ENCODE peak calls at places on chromosomes 4 and X, in five cellular contexts. L is mesendoderm; J is SJCRH30; V is CD8-positive, alpha-beta memory T cell; Y is effector memory CD4-positive, alpha-beta T cell. Z is an unnamed sample.
A peak's percentile ranks its signal among the peaks of the same experiment; 100 is the strongest.

GRCh38 chr4:48025005-48025404 is 8.4 kb downstream of the NIPAL1 start:
- DNase-seq in J (peak; percentile 16), L (no peak), Y (no peak), V (no peak), Z (no peak)

GRCh38 chr4:71377561-71377960 is 38.7 kb downstream of the SLC4A4 start:
- DNase-seq in Y (no peak), J (no peak), L (no peak), V (no peak), Z (no peak)

GRCh38 chr4:16764622-16765021 is 133.8 kb downstream of the LDB2 start:
- DNase-seq in L (peak; percentile 70), V (no peak), Y (no peak), J (no peak), Z (peak; percentile 19)

GRCh38 chr4:182904271-182904761 is 12.9 kb downstream of the DCTD start:
- DNase-seq in J (no peak), Y (no peak), V (no peak), L (peak; percentile 96), Z (no peak)

GRCh38 chrX:3651272-3651671 is 62.2 kb downstream of the PRKX start:
- DNase-seq in J (peak; percentile 42), L (peak; percentile 2), Y (no peak), V (no peak), Z (no peak)

GRCh38 chrX:39975094-39975865 is 122.5 kb downstream of the BCOR start:
- DNase-seq in V (no peak), J (no peak), L (peak; percentile 36), Y (no peak), Z (no peak)

GRCh38 chr4:3276961-3277360 is 15.9 kb upstream of the RGS12 start:
- DNase-seq in V (no peak), Y (no peak), J (no peak), L (no peak), Z (no peak)

GRCh38 chr4:3226467-3226866 is 22.5 kb upstream of the MSANTD1 start:
- DNase-seq in L (no peak), J (no peak), V (no peak), Y (no peak), Z (no peak)

GRCh38 chr4:71772592-71772991 is 11.3 kb downstream of the GC start:
- DNase-seq in J (no peak), Y (no peak), L (peak; percentile 29), V (no peak), Z (no peak)

GRCh38 chr4:180563977-180564376 is 1679.2 kb upstream of the TENM3 start:
- DNase-seq in L (no peak), J (no peak), Y (no peak), V (no peak), Z (no peak)

GRCh38 chrX:115535844-115536243 is 25.1 kb upstream of the PLS3 start:
- DNase-seq in V (no peak), Y (no peak), L (no peak), J (no peak), Z (no peak)

GRCh38 chrX:116204947-116205346 is 34.4 kb downstream of the AGTR2 start:
- DNase-seq in V (no peak), Y (no peak), J (peak; percentile 69), L (peak; percentile 31), Z (no peak)

GRCh38 chr4:62771656-62772557 is 1571.8 kb downstream of the ADGRL3 start:
- DNase-seq in V (no peak), J (no peak), L (peak; percentile 0), Y (no peak), Z (peak; percentile 5)

GRCh38 chr4:177229331-177229730 is 80.3 kb upstream of the NEIL3 start:
- DNase-seq in Y (no peak), V (no peak), J (peak; percentile 6), L (no peak), Z (no peak)

GRCh38 chr4:56799824-56800756 is 21.4 kb downstream of the SPINK2 start:
- DNase-seq in V (peak; percentile 67), Y (peak; percentile 59), L (peak; percentile 85), J (peak; percentile 89), Z (peak; percentile 87)

GRCh38 chr4:3679071-3679825 is 86.9 kb upstream of the ADRA2C start:
- DNase-seq in Y (no peak), J (no peak), L (no peak), V (no peak), Z (peak; percentile 4)

GRCh38 chr4:100986360-100986868 is 360.9 kb downstream of the PPP3CA start:
- DNase-seq in L (peak; percentile 82), Y (no peak), J (peak; percentile 72), V (no peak), Z (no peak)

GRCh38 chrX:154802838-154803410 is 2.4 kb downstream of the MPP1 start:
- DNase-seq in L (no peak), Y (no peak), J (no peak), V (no peak), Z (no peak)

GRCh38 chr4:7424553-7425111 is 10.1 kb downstream of the PSAPL1 start:
- DNase-seq in J (no peak), Y (no peak), L (no peak), V (no peak), Z (peak; percentile 12)

GRCh38 chr4:161496-162284 is 37.4 kb downstream of the ZNF718 start:
- DNase-seq in V (no peak), J (peak; percentile 4), L (peak; percentile 23), Y (no peak), Z (no peak)

GRCh38 chrX:147733369-147733768 is 178.3 kb upstream of the FMR1 start:
- DNase-seq in J (no peak), L (no peak), Y (no peak), V (no peak), Z (no peak)

GRCh38 chr4:6221296-6221850 is 21.0 kb upstream of the JAKMIP1 start:
- DNase-seq in Y (no peak), V (no peak), L (peak; percentile 63), J (no peak), Z (no peak)

GRCh38 chrX:46551494-46552128 is 6.4 kb upstream of the ZNF674 start:
- DNase-seq in V (no peak), J (no peak), Y (no peak), L (peak; percentile 97), Z (peak; percentile 24)

GRCh38 chrX:135436966-135437866 is 15.5 kb downstream of the SMIM10L2A start:
- DNase-seq in Y (no peak), L (no peak), V (no peak), J (no peak), Z (no peak)

GRCh38 chrX:66164470-66164869 is 423 bp downstream of the HEPH start:
- DNase-seq in V (no peak), Y (no peak), L (peak; percentile 13), J (no peak), Z (no peak)

GRCh38 chr4:158996669-158997074 is 106.2 kb upstream of the RAPGEF2 start:
- DNase-seq in J (peak; percentile 53), V (no peak), L (peak; percentile 66), Y (no peak), Z (no peak)

GRCh38 chr4:26047795-26048194 is 133.8 kb downstream of the SMIM20 start:
- DNase-seq in J (no peak), Y (no peak), L (no peak), V (no peak), Z (no peak)
- H3K27ac ChIP-seq in J (no peak overlapping the region), Y (no peak overlapping the region), L (no peak overlapping the region), V (no peak overlapping the region), Z (no peak overlapping the region)

DNA sequence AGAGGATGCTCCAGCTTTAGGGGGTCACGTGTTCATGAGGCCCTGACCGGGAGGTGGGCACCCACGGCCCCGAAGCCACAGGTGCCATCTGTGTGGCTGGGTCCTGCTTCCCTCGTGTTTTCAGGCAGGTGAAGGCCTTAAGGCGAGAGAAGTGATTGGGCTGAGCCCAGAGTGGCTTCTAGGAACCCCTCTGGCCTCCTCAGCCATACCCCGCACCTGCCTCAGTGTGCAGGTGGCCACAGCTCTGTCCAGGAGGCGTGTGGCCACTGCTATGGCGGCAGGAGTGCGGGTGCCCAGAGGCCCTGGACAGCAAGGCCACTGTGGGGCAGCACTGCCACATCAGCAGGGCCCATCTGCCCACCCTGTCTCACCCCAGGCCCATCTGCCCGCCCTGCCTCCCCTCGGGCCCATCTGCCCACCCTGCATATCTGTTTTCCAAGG is 25.0 kb downstream of the NKX1-1 start:
- DNase-seq in J (no peak), V (no peak), L (no peak), Y (no peak), Z (peak; percentile 65)
- H3K4me3 ChIP-seq in J (no peak overlapping the region), V (no peak overlapping the region), L (no peak overlapping the region), Y (no peak overlapping the region), Z (no peak overlapping the region)

GRCh38 chr4:8862800-8863758 is 8.6 kb downstream of the HMX1 start:
- DNase-seq in Y (no peak), V (no peak), J (no peak), L (no peak), Z (no peak)
- H3K27me3 ChIP-seq in Y (peaks cover 28% of the 10 kb centered on the region), V (no peaks in the 10 kb centered on the region), J (peaks cover 12% of the 10 kb centered on the region), L (peaks cover 78% of the 10 kb centered on the region), Z (no peaks in the 10 kb centered on the region)

GRCh38 chrX:129773649-129774458 is 5.9 kb upstream of the SASH3 start:
- DNase-seq in V (no peak), Y (no peak), J (no peak), L (no peak), Z (no peak)

GRCh38 chrX:129768586-129769466 is 10.9 kb upstream of the SASH3 start:
- DNase-seq in L (no peak), J (peak; percentile 71), V (no peak), Y (no peak), Z (no peak)

GRCh38 chrX:129771266-129771995 is 8.3 kb upstream of the SASH3 start:
- DNase-seq in J (peak; percentile 10), V (no peak), L (no peak), Y (no peak), Z (no peak)

GRCh38 chrX:129769467-129770154 is 10.1 kb upstream of the SASH3 start:
- DNase-seq in L (no peak), V (peak; percentile 60), Y (peak; percentile 69), J (no peak), Z (no peak)

DNA sequence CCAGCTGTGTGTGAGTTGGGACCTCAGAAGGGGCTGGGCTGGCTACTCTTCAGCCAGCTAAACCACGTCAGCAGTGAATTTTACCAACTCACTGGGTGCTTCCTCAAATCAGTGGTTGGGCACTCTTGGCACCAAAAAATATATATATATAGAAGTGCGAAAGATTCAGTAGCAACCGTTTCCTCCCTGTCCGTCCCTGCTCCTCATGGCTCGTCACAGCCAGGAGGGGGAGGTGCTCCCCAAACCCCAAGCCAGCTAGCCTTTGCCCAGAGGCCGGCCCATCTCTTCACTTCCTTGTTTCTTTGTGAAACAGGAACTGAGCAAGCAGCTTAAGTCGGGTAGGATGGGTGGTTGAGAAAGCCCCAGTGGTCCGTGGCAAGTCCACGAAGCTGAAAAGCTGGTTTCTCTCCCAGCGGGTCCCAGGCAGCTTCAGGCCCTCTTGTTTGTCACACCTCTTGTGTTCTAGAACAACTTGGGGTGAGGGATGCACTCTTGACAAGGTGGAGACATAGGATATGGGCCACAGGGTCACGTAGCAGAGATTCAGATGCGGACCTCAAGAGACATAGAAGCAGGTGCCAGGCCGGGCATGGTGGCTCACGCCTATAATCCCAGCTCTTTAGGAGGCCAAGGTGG is 6.8 kb upstream of the SASH3 start:
- DNase-seq in Y (no peak), L (no peak), V (peak; percentile 44), J (no peak), Z (no peak)
- H3K27ac ChIP-seq in Y (peak overlapping the region; percentile 51), L (no peak overlapping the region), V (no peak overlapping the region), J (no peak overlapping the region), Z (no peak overlapping the region)

DNA sequence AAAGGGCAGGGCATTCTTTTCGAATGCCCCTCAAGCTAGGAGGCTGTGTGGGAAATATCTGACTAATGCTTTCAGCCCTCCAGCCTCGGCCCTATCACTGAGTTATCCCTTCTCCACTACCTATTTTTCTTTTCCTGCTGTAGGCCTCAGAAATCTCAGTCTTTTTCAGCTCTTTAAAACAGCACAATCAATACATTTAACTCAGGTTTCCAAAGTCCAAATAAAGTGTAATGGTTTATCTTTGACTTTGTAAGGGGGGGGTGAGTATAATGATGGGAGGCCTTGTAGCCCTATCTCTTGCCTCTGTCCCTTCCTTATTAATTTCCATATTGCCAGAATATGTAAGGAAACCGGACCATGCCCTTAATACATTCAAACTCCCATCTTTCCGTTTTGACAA is 1.6 kb upstream of the WNK3 start:
- DNase-seq in L (peak; percentile 23), V (no peak), J (no peak), Y (no peak), Z (no peak)
- H3K4me3 ChIP-seq in L (no peak overlapping the region), V (no peak overlapping the region), J (no peak overlapping the region), Y (no peak overlapping the region), Z (peak overlapping the region; percentile 68)

Z was measured in WERI-Rb-1.